ENCODE peak calls at places on chromosomes 11 and 22, in eight cellular contexts. Z is GM06990, X is HCT116, P is substantia nigra, D is heart right ventricle, O is EL, C is HT-29, L is HuH-7. M is an unnamed sample.

GRCh38 chr22:20437253-20438065 is at the start of gene SCARF2:
- DNase-seq in Z (no peak), X (no peak), P (no peak), D (peak), O (peak), C (no peak), L (peak), M (no peak)

GRCh38 chr11:43924112-43924855 is 18.2 kb upstream of the C11orf96 start:
- DNase-seq in Z (no peak), X (no peak), P (no peak), D (no peak), O (no peak), C (no peak), L (no peak), M (no peak)

GRCh38 chr22:21568207-21569075 is 927 bp downstream of the UBE2L3 start:
- DNase-seq in Z (no peak), X (no peak), P (peak), D (no peak), O (peak), C (peak), L (no peak), M (peak)

GRCh38 chr11:12508151-12508740 is 130.9 kb downstream of the PARVA start:
- DNase-seq in Z (no peak), X (no peak), P (no peak), D (no peak), O (peak), C (no peak), L (no peak), M (no peak)

GRCh38 chr11:595400-595799 is 19.1 kb downstream of the PHRF1 start:
- DNase-seq in Z (no peak), X (no peak), P (no peak), D (no peak), O (no peak), C (no peak), L (no peak), M (no peak)

GRCh38 chr11:19642759-19643158 is 69.9 kb upstream of the NAV2 start:
- DNase-seq in Z (no peak), X (no peak), P (no peak), D (no peak), O (no peak), C (no peak), L (no peak), M (no peak)

GRCh38 chr22:28883917-28884753 is 763 bp downstream of the ZNRF3 start:
- DNase-seq in Z (peak), X (peak), P (no peak), D (peak), O (peak), C (peak), L (peak), M (peak)

GRCh38 chr11:105040703-105041102 is 4.4 kb downstream of the CARD16 start:
- DNase-seq in Z (no peak), X (no peak), P (no peak), D (no peak), O (no peak), C (no peak), L (no peak), M (no peak)

GRCh38 chr22:47322854-47323253 is 560.4 kb downstream of the TBC1D22A start:
- DNase-seq in Z (no peak), X (no peak), P (no peak), D (no peak), O (no peak), C (no peak), L (no peak), M (peak)

GRCh38 chr11:72010529-72011233 is 12.0 kb downstream of the IL18BP start:
- DNase-seq in Z (no peak), X (no peak), P (peak), D (no peak), O (no peak), C (no peak), L (no peak), M (no peak)

GRCh38 chr11:12756101-12756500 is 81.9 kb downstream of the TEAD1 start:
- DNase-seq in Z (no peak), X (no peak), P (no peak), D (no peak), O (no peak), C (no peak), L (no peak), M (no peak)

GRCh38 chr11:131300304-131300703 is 70.1 kb upstream of the NTM start:
- DNase-seq in Z (no peak), X (no peak), P (no peak), D (no peak), O (no peak), C (no peak), L (no peak), M (no peak)

GRCh38 chr11:75352417-75353206 is 1.2 kb upstream of the ARRB1 start:
- DNase-seq in Z (no peak), X (no peak), P (no peak), D (peak), O (no peak), C (peak), L (no peak), M (peak)

GRCh38 chr11:61875698-61876097 is 15.6 kb downstream of the FADS3 start:
- DNase-seq in Z (no peak), X (no peak), P (no peak), D (no peak), O (no peak), C (no peak), L (no peak), M (no peak)

GRCh38 chr22:39658367-39658766 is 87.8 kb downstream of the CACNA1I start:
- DNase-seq in Z (no peak), X (no peak), P (no peak), D (no peak), O (no peak), C (no peak), L (no peak), M (no peak)

GRCh38 chr11:63850946-63851345 is 12.0 kb downstream of the MARK2 start:
- DNase-seq in Z (no peak), X (no peak), P (no peak), D (no peak), O (no peak), C (no peak), L (no peak), M (no peak)

GRCh38 chr22:36055376-36056310 is 27.0 kb upstream of the RBFOX2 start:
- DNase-seq in Z (no peak), X (no peak), P (no peak), D (peak), O (no peak), C (no peak), L (no peak), M (no peak)

GRCh38 chr22:22408731-22409696 is 99.5 kb downstream of the ZNF280B start:
- DNase-seq in Z (peak), X (peak), P (peak), D (no peak), O (no peak), C (peak), L (peak), M (peak)

M was measured in Calu3.